ENCODE peak calls at places on chromosomes 6 and 20, in six cellular contexts. U is SK-N-SH, O is neural progenitor cell, F is PC-3, H is HCT116, A is MM.1S. Y is an unnamed sample. For H3K4me1, the result is how much of the 10 kb centered on the place peaks cover.

GRCh38 chr20:48603116-48603818 is 224.5 kb downstream of the PREX1 start:
- DNase-seq in U (no peak), F (no peak), O (peak), A (no peak), H (no peak), Y (no peak)

GRCh38 chr6:36666726-36667591 is 11.6 kb upstream of the CDKN1A start:
- DNase-seq in O (peak), H (peak), A (no peak), U (peak), F (peak), Y (peak)

GRCh38 chr6:131013495-131013894 is 49.5 kb downstream of the EPB41L2 start:
- DNase-seq in F (no peak), A (no peak), O (no peak), H (no peak), U (no peak), Y (no peak)

GRCh38 chr6:27518881-27519795 is 46.2 kb upstream of the ZNF184 start:
- DNase-seq in O (peak), A (peak), H (peak), F (peak), U (peak), Y (peak)

GRCh38 chr20:38825901-38826625 is 20.6 kb downstream of the PPP1R16B start:
- DNase-seq in H (peak), O (peak), A (no peak), U (no peak), F (peak), Y (peak)

GRCh38 chr6:146990284-146990683 is 213.9 kb upstream of the STXBP5 start:
- DNase-seq in H (no peak), A (no peak), U (no peak), F (no peak), O (no peak), Y (no peak)

GRCh38 chr6:101077344-101077743 is 196.2 kb upstream of the ASCC3 start:
- DNase-seq in A (no peak), U (no peak), H (no peak), F (no peak), O (no peak), Y (no peak)

GRCh38 chr20:33908351-33908750 is 85.4 kb upstream of the RALY start:
- DNase-seq in O (no peak), F (no peak), H (no peak), U (no peak), A (no peak), Y (no peak)

GRCh38 chr20:47189060-47189459 is 167.4 kb downstream of the ZMYND8 start:
- DNase-seq in H (no peak), O (no peak), U (no peak), A (no peak), F (no peak), Y (no peak)

GRCh38 chr6:158377866-158378265 is 65.6 kb downstream of the TULP4 start:
- DNase-seq in H (no peak), A (no peak), O (no peak), U (no peak), F (no peak), Y (peak)

GRCh38 chr6:143158113-143158581 is 97.5 kb downstream of the AIG1 start:
- DNase-seq in F (no peak), H (no peak), O (no peak), U (no peak), A (no peak), Y (no peak)

GRCh38 chr6:128630213-128630612 is 109.8 kb upstream of the PTPRK start:
- DNase-seq in H (no peak), A (peak), O (no peak), U (no peak), F (peak), Y (peak)

GRCh38 chr6:90110971-90111370 is 185.7 kb downstream of the BACH2 start:
- DNase-seq in H (no peak), U (no peak), A (no peak), O (no peak), F (no peak), Y (no peak)

GRCh38 chr6:16885411-16886160 is 124.3 kb upstream of the ATXN1 start:
- DNase-seq in H (no peak), A (no peak), O (no peak), U (no peak), F (no peak), Y (no peak)

GRCh38 chr6:16882230-16882629 is 121.0 kb upstream of the ATXN1 start:
- DNase-seq in U (no peak), O (no peak), A (no peak), F (no peak), H (no peak), Y (no peak)

GRCh38 chr6:16883414-16883813 is 122.2 kb upstream of the ATXN1 start:
- DNase-seq in H (no peak), F (no peak), O (no peak), U (no peak), A (no peak), Y (no peak)
- H3K4me1 ChIP-seq in H (under half), F (under half), O (under half), U (under half), A (under half), Y (under half)

DNA sequence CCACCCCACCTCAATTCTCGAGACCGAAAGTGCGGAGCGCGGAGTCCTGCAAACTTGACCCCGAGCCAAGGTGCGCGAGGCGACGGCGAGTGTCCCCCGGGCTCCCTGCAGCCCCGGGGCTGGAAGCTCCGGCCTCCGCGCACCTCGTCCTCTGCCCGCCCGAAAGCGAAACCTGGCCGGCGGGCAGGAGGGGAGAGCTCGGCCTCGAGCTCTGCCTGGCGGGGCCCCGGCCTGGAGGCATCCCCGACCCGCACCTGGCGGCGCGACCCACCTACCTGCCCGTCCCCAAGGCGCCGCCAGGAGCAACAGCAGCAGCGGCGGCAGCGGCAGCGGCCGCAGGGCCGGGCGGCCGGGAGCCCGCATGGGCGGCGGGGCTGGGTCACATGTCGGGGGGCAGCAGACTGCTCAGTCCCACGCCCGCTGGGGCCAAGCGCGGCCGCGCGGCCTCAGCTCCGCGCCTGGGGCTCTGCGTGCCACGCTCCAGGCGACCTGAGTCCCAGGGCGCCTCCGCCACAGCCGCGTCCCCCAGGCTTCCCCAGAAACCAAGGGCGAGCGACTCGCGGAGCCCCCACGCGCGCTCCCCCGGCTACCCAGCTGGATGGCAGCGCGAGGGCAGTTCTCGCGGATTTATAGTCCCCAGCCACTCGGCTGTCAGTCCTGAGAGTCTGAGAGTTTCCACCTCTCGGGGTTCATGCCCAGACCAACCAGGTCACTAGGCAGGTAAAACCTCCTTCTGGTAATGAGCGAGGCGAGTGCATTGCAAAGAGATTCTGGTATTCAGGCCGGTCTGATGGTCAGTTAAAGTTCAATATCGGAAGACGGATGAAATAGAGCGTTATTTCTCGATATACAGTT is at the start of gene IL20RA:
- DNase-seq in U (peak), O (peak), H (no peak), A (peak), F (peak), Y (peak)
- TF ChIP-seq EZH2phosphoT487 in U (no peak), O (peak), H (no peak), A (no peak), F (no peak), Y (no peak)

DNA sequence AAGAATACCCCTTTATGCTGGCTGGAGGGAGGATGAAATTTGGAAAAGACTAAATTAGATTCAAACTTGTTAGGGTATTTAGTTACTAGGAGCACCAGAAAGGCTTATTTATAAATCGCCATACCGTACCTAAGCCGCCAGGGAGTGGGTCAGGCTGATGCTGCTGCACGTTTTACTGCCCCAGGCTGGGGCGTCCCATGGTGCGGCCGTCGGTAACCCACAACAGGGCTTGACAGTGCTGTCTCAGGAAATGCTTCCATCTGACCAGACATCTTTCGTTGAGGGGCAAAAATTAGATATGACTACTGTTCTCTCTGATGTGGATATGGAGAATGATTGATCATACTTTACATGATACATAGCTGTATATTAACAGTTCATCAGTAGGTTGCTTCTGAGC is 52.9 kb downstream of the ARID1B start:
- DNase-seq in F (no peak), O (no peak), U (no peak), A (no peak), H (no peak), Y (no peak)
- H3K4me1 ChIP-seq in F (under half), O (under half), U (half or more), A (under half), H (under half), Y (under half)

GRCh38 chr20:58852559-58853271 is at the start of gene GNAS:
- DNase-seq in F (peak), U (peak), O (peak), H (no peak), A (no peak), Y (peak)
- TF ChIP-seq EZH2phosphoT487 in F (no peak), U (no peak), O (no peak), H (no peak), A (no peak), Y (no peak)

GRCh38 chr6:75611011-75611701 is 9.5 kb downstream of the SENP6 start:
- DNase-seq in U (no peak), H (no peak), F (no peak), A (no peak), O (no peak), Y (no peak)

GRCh38 chr6:75608304-75608703 is 6.6 kb downstream of the SENP6 start:
- DNase-seq in A (no peak), H (no peak), F (no peak), O (no peak), U (no peak), Y (no peak)

GRCh38 chr6:75609639-75610590 is 8.2 kb downstream of the SENP6 start:
- DNase-seq in U (no peak), A (no peak), H (no peak), F (no peak), O (no peak), Y (no peak)

GRCh38 chr6:75611702-75612375 is 10.2 kb downstream of the SENP6 start:
- DNase-seq in F (no peak), A (no peak), H (no peak), O (no peak), U (no peak), Y (no peak)

GRCh38 chr6:75608955-75609533 is 7.4 kb downstream of the SENP6 start:
- DNase-seq in A (no peak), H (no peak), O (no peak), U (no peak), F (no peak), Y (no peak)
- H3K4me1 ChIP-seq in A (under half), H (under half), O (under half), U (under half), F (under half), Y (under half)

DNA sequence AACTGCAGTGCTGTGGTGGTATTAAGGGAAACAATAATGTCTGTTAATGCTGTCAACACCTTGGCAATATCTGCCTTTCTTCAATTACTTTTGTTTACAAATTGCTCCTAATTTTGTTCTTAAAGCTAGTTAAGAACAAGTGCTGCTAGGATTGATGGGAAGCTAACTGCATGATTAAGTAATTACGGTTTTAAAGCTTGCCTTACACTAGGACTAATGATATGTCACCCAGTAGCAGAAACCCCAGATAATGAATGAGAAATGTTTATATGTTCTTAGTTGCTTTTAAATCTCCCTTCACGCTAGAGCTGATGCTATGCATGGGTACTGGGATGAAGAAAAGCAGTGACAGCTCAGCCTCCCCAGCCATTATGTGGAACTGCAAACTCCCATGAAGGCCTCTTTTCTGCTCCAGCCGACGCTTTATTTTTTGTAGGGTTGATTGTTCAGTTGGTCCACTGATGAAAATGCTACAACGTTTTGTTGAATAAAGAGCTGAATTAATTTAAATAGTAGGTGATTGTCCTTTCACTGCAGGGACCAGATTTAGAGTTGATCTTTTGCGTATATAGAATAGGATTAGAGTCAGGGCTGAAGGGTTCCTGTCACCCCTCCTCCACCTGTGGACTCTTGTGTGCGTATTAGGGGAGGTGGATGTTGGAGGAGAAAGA is 610.5 kb downstream of the TFAP2B start:
- DNase-seq in A (no peak), U (no peak), O (peak), F (no peak), H (no peak), Y (no peak)
- TF ChIP-seq EZH2phosphoT487 in A (no peak), U (no peak), O (peak), F (no peak), H (no peak), Y (no peak)

DNA sequence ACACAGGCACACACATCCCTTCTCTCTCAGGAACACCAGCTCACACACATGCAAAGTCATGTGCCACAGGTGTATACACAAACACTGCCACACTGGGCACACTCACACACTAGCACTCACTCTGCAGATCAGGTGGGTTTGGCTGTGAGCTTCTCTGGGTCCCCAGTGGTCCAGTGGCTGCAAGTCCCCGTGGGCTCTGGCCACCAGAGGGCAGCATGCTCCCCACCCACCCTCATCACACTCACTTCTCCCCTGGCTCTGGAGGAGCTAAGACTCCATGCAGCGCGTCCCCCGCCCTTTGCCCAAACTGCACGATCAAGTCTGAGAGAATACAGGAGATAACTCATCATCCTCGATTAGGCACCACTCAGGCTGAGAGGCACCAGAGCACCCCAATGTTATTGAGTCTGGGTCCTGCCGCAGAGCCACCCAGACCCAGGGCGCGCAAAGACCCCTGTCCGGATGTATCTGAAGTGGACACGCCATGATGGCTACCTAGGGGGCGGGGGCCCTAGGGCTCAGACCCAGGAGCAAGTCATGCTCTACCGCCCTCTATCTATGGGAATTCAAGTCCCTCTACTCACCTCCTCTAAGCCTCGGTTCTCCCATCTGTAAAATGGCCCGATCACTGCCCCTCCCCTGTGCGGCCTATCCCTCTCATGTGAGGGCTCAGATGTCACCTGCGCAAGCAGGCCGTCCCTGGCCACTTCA is 90.5 kb downstream of the GRM4 start:
- DNase-seq in A (peak), F (peak), U (peak), O (peak), H (peak), Y (peak)
- H3K4me1 ChIP-seq in A (under half), F (under half), U (under half), O (under half), H (under half), Y (under half)

GRCh38 chr20:23153696-23154341 is 67.7 kb upstream of the CD93 start:
- DNase-seq in F (no peak), U (no peak), H (no peak), A (no peak), O (no peak), Y (no peak)
- TF ChIP-seq EZH2phosphoT487 in F (no peak), U (no peak), H (no peak), A (no peak), O (no peak), Y (no peak)

DNA sequence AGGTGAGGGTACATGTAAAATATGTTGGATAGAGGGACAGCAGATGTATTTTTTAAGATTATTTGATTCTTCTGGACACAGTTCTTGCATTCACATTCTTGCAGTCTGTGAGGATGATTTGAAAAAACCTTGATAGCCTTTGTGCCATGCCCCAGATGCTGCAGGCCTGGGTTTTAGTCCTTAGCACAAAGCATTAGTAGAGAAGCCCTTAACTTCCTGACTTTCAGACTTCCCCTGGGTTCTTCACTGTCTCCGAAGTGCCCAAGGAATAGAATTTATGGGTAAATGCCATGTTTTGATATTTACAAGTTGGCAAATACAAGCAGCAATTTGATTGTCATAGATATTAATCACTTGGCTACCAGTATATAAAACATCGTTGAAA is 67.6 kb upstream of the SUPT3H start:
- DNase-seq in O (no peak), A (no peak), U (no peak), H (no peak), F (no peak), Y (no peak)
- H3K4me1 ChIP-seq in O (under half), A (under half), U (under half), H (under half), F (under half), Y (under half)

GRCh38 chr20:13486694-13487093 is 152.0 kb downstream of the TASP1 start:
- DNase-seq in F (no peak), A (no peak), U (no peak), O (no peak), H (no peak), Y (no peak)

GRCh38 chr20:13494019-13494418 is 144.7 kb downstream of the TASP1 start:
- DNase-seq in F (peak), H (no peak), A (no peak), U (no peak), O (no peak), Y (no peak)

GRCh38 chr20:13487202-13487601 is 151.5 kb downstream of the TASP1 start:
- DNase-seq in O (no peak), U (no peak), A (no peak), H (no peak), F (no peak), Y (no peak)

GRCh38 chr20:13493143-13493542 is 145.6 kb downstream of the TASP1 start:
- DNase-seq in H (no peak), F (no peak), U (no peak), O (peak), A (no peak), Y (no peak)

DNA sequence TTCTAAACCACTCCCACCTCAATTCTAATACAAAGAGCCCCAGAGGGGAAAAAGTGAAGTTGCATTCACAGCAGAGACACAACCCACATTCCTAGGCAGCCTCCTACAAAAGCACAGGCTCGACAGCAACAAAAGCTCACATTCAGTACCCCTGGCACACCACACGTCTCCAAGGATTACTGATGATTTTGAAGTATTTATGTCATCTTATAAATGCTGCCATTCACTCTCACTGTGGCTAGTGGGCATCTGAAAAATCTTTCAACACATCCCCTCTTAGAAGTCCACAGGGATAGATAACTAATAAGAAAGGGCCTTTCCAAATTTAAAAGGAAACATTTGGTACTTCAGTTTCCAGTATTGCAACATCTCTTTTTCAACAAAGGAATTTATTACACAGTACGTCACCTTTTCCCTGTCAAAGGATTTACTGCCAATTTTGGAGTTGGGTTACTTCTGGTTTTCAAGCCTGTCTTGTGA is 146.7 kb downstream of the TASP1 start:
- DNase-seq in U (no peak), A (no peak), H (no peak), O (peak), F (peak), Y (peak)
- TF ChIP-seq EZH2phosphoT487 in U (no peak), A (no peak), H (no peak), O (no peak), F (no peak), Y (no peak)

Y was measured in hepatocyte.